ENCODE peak calls at places on chromosomes 4 and X, in five cellular contexts. Q is A549, Z is HepG2, D is IMR-90, H is H1. B is an unnamed sample.

GRCh38 chrX:72131317-72132294 is at the start of gene RTL5:
- DNase-seq in D (peak), Z (peak), Q (peak), H (peak), B (peak)

GRCh38 chr4:181224826-181225225 is 1018.4 kb upstream of the TENM3 start:
- DNase-seq in Q (no peak), D (no peak), H (no peak), Z (no peak), B (no peak)

GRCh38 chr4:150402968-150403367 is 179.0 kb upstream of the MAB21L2 start:
- DNase-seq in Q (no peak), D (peak), Z (no peak), H (no peak), B (peak)

GRCh38 chrX:12447448-12448154 is 309.3 kb downstream of the FRMPD4 start:
- DNase-seq in H (no peak), Z (no peak), D (peak), Q (no peak), B (no peak)

GRCh38 chrX:13756381-13756780 is 21.8 kb downstream of the OFD1 start:
- DNase-seq in H (no peak), D (no peak), Z (no peak), Q (no peak), B (no peak)

GRCh38 chr4:130510661-130511060 is 1414.7 kb downstream of the C4orf33 start:
- DNase-seq in Q (no peak), H (no peak), Z (no peak), D (no peak), B (no peak)

GRCh38 chrX:150635952-150636351 is 57.2 kb upstream of the MTMR1 start:
- DNase-seq in Z (no peak), H (no peak), D (peak), Q (peak), B (no peak)

GRCh38 chr4:113744667-113745241 is 16.8 kb downstream of the CAMK2D start:
- DNase-seq in H (no peak), D (no peak), Z (no peak), Q (no peak), B (no peak)

GRCh38 chr4:104163820-104164219 is 330.9 kb downstream of the CXXC4 start:
- DNase-seq in D (no peak), Z (no peak), H (no peak), Q (no peak), B (no peak)

GRCh38 chrX:102599950-102600579 is 750 bp downstream of the ARMCX5 start:
- DNase-seq in D (peak), Q (no peak), H (no peak), Z (no peak), B (peak)

GRCh38 chrX:116417214-116417613 is 19.2 kb upstream of the SLC6A14 start:
- DNase-seq in D (no peak), Z (no peak), Q (no peak), H (no peak), B (no peak)

GRCh38 chrX:115232933-115233496 is 881 bp downstream of the LRCH2 start:
- DNase-seq in Z (no peak), D (no peak), H (no peak), Q (no peak), B (no peak)

DNA sequence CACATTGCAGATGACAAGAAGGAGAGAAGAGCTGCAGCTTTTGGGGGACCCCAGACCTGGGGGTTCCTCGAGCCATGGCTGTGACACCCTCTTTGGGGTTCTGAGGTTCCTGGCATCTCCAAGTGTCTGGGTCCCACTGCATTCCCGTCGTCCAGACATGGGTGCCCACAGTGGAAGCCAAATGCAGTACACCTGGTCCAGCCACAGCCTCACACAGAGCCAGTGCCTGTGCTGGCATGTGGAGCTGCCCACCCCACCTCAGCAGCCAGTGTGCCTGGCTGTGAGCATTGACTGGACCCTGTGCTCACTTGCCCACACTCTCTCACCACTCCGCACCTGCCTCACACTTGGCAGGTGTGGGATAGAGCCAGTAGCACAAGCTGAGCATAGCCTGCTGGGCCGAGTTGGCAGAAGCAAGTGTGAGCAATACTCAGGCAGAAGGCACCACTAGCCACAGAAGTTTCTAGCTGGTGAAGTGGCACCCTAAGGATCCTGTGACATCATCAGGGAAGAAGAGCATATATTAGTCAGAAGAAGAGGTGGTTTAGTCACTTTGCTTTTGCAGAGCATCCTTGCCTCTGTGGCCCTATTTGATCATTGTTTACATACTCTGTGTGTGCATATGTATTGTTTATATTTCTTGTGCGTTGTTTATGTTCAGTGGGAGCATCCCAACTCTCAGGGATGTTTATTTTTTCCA is 65.0 kb upstream of the MAGEB2 start:
- DNase-seq in H (no peak), Z (no peak), D (peak), Q (no peak), B (no peak)
- TF ChIP-seq MAFK in H (no peak), Z (no peak), D (no peak), Q (no peak), B (no peak)

GRCh38 chrX:40964633-40965586 is 120.3 kb upstream of the USP9X start:
- DNase-seq in H (no peak), Q (no peak), D (no peak), Z (no peak), B (no peak)
- TF ChIP-seq MAFK in H (no peak), Q (peak), D (peak), Z (peak), B (no peak)

GRCh38 chr4:174317531-174317930 is 33.8 kb downstream of the CEP44 start:
- DNase-seq in Q (no peak), Z (no peak), H (no peak), D (peak), B (no peak)
- TF ChIP-seq MAFK in Q (no peak), Z (no peak), H (no peak), D (no peak), B (no peak)

DNA sequence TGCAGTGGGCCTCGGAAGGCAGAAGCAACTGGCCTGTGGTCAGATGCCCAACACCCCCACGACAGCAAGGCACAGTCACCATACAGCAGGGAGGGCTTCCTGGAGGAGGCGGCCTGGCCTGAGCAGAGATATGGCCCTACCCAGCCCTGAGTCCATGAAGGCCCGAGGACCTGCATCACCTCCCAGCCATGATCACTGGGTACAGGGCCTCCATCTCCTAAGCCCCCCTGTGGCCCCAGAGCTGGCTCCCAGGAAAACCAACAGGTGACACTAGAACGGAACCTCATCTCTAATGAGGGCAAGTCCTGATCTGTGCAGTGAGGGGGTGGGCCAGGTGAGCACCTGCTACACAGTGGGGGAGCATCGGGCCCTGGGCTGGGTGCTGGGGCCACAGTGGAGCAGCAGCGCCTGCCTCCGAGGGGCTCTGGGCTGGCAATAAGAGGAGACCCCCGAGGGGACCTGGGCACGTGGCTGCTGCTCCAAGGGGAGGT is 26.2 kb upstream of the MXD4 start:
- DNase-seq in Q (no peak), H (no peak), Z (no peak), D (no peak), B (no peak)
- TF ChIP-seq MAFK in Q (no peak), H (no peak), Z (no peak), D (no peak), B (no peak)

DNA sequence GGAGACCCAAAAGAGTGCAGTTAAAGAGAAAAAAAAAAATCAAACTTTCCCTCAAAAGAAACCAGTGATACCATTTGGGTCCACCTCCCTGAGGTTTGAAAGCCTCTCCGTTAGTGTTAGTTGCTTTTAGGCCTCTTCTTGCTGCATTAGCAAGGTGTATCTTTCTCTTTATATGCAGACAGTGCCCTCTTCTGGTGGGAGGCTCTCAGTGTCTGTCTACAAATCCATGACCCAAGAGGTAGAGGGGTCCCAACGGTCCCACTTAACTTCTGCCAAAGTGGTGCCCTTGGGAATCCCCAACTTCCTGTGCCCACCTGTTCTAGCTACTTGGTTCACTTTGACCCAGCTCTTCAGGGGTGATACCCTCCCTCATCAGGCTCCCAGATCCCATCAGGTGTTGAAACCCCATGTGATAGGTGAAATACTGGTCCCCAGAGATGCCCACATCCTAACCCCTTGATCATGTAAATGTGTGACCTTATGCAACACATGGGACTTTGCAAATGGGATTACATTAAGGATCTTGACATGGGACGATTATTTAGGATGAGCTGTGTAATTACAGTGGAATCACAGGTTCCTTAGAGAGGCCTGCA is 63.7 kb upstream of the CD99 start:
- DNase-seq in H (peak), D (peak), Z (peak), Q (peak), B (peak)
- TF ChIP-seq MAFK in H (no peak), D (no peak), Z (no peak), Q (no peak), B (no peak)

GRCh38 chrX:133364201-133364600 is 51.1 kb downstream of the GPC4 start:
- DNase-seq in D (peak), Z (no peak), Q (no peak), H (no peak), B (no peak)

GRCh38 chrX:133362538-133362937 is 52.8 kb downstream of the GPC4 start:
- DNase-seq in Q (no peak), D (no peak), Z (no peak), H (no peak), B (no peak)

GRCh38 chrX:133369065-133369464 is 46.2 kb downstream of the GPC4 start:
- DNase-seq in D (no peak), Z (no peak), Q (no peak), H (no peak), B (no peak)

GRCh38 chrX:133366735-133367134 is 48.6 kb downstream of the GPC4 start:
- DNase-seq in D (no peak), H (no peak), Z (no peak), Q (no peak), B (no peak)

DNA sequence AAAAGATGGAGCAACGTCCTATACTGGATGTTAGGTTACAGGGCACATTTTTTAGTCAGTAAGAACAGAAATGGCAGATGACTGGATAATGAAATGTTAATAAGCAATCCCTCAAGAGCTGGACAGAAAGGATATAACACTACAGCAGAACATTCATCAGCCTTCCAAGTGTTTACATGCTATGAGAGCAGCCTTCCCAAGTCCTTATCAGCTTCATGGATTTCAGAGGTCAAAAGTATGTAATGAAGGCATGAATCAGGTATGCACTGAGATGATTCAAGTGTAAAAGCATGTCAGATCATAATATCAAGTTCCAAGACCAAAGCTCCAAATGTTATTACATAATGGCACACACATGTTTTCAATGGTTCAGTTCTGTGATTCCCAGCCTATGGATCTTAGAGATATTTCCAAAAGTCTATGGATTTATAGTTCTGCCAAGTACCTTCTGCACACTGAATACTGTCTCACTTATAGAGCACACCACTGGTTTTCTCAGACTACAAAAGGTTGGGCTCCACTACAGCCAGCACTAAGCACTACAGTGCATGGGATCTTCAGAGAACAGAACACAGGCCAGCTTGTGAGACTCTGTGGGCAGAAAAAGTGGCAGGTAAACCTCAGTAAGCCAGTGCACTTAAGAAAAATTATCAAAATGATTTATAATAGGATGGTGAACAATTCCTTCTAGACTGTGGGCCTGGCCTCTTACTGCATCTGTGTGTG is 49.2 kb downstream of the GPC4 start:
- DNase-seq in H (no peak), Z (no peak), D (peak), Q (no peak), B (no peak)
- TF ChIP-seq MAFK in H (no peak), Z (no peak), D (no peak), Q (no peak), B (no peak)

GRCh38 chr4:7129871-7130609 is 62.2 kb upstream of the GRPEL1 start:
- DNase-seq in D (no peak), H (no peak), Z (no peak), Q (no peak), B (no peak)

GRCh38 chr4:7124643-7125442 is 57.0 kb upstream of the GRPEL1 start:
- DNase-seq in D (peak), Z (peak), Q (no peak), H (no peak), B (peak)

GRCh38 chr4:7128234-7128633 is 60.4 kb upstream of the GRPEL1 start:
- DNase-seq in H (no peak), Z (no peak), D (no peak), Q (no peak), B (no peak)

GRCh38 chr4:7128651-7129050 is 60.8 kb upstream of the GRPEL1 start:
- DNase-seq in Q (no peak), Z (no peak), H (no peak), D (no peak), B (no peak)

GRCh38 chr4:7127591-7127990 is 59.7 kb upstream of the GRPEL1 start:
- DNase-seq in Z (no peak), H (no peak), D (no peak), Q (no peak), B (no peak)
- TF ChIP-seq MAFK in Z (no peak), H (no peak), D (no peak), Q (no peak), B (no peak)

DNA sequence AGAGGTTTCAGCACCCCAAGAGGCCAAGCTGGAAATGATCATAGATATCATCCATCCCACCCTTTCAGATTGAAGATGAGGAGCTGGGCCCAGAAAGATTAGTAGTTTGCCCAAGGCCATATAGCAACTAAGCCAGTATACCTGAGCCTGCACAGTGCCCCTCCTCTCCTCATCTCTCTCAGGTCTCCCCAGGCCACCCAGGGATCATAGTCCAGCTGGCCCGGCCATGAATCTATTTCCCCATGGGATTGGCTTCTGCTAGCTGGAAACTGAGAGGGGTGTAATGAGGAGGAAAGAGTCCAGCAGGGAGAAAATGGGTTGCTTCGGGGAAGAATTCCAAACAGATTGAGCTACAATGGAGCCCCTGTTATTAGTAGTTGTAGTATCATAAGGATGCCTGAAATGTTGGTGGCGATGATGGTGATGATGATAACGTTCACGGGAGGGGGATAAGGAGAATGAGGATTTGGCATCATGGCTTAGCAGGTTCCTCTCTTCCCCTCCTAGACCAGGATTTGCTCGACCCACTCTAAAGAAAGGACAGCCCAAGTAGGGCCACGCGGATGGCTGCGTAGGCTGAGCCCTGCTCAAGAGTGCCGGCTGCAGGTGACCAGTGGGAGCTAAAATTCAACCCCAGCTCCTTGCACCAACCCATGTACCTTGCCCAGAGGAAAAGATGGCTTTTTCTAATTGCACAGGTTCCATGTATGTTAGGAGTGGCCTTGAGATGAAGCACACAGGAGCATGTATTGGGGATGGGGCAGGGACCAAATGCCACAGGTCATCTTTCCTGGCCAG is 117.8 kb upstream of the PJA1 start:
- DNase-seq in Z (no peak), H (no peak), D (no peak), Q (no peak), B (no peak)
- TF ChIP-seq MAFK in Z (no peak), H (no peak), D (no peak), Q (no peak), B (no peak)

GRCh38 chr4:15755781-15756180 is 22.3 kb upstream of the CD38 start:
- DNase-seq in D (peak), Q (no peak), H (no peak), Z (no peak), B (no peak)
- TF ChIP-seq MAFK in D (no peak), Q (no peak), H (no peak), Z (no peak), B (no peak)